ENCODE peak calls at places on chromosomes 7 and 10, in six cellular contexts. Z, X, R, I, G and B are unnamed samples.

GRCh38 chr7:44216019-44216418 is 15.2 kb downstream of the YKT6 start:
- DNase-seq in G (no peak), Z (no peak), X (no peak), R (no peak), I (no peak), B (no peak)

GRCh38 chr7:134313543-134313942 is 3.2 kb downstream of the SLC35B4 start:
- DNase-seq in G (no peak), R (no peak), I (no peak), Z (no peak), X (no peak), B (no peak)

GRCh38 chr10:97117372-97117771 is 68.4 kb downstream of the SLIT1 start:
- DNase-seq in X (no peak), R (no peak), G (no peak), Z (no peak), I (no peak), B (no peak)

GRCh38 chr10:4515711-4516110 is 310.3 kb upstream of the AKR1E2 start:
- DNase-seq in I (no peak), Z (no peak), X (no peak), G (no peak), R (no peak), B (no peak)

GRCh38 chr10:133124357-133125211 is 35.4 kb upstream of the KNDC1 start:
- DNase-seq in I (no peak), Z (peak; percentile 6), R (no peak), X (no peak), G (peak; percentile 19), B (no peak)

GRCh38 chr10:3400368-3400767 is 227.8 kb upstream of the PITRM1 start:
- DNase-seq in Z (no peak), X (no peak), I (no peak), R (no peak), G (no peak), B (no peak)

GRCh38 chr7:82067628-82068264 is 297.9 kb upstream of the HGF start:
- DNase-seq in G (no peak), I (no peak), Z (no peak), X (no peak), R (no peak), B (no peak)

GRCh38 chr7:50712527-50713356 is 70.0 kb downstream of the GRB10 start:
- DNase-seq in R (no peak), Z (no peak), X (no peak), G (no peak), I (no peak), B (no peak)